ENCODE peak calls at places on chromosomes 11 and 22, in six cellular contexts. One of them, this sample, is unnamed.

GRCh38 chr11:32002311-32002710 is 88.6 kb upstream of the RCN1 start:
- DNase-seq in hippocampal formation: no peak
- DNase-seq in NCI-H146: no peak
- DNase-seq in Calu3: no peak
- DNase-seq in stimulated activated CD4-positive, alpha-beta T cell treated with anti-CD3 and anti-CD28 coated beads, Interleukin-1b, Interleukin-23, amount 100 ng/mL, for 4 hours: no peak
- DNase-seq in left colon: no peak
- DNase-seq in this sample: no peak

GRCh38 chr11:2990617-2991476 is 1.3 kb downstream of the NAP1L4 start:
- DNase-seq in hippocampal formation: no peak
- DNase-seq in NCI-H146: peak
- DNase-seq in Calu3: peak
- DNase-seq in stimulated activated CD4-positive, alpha-beta T cell treated with anti-CD3 and anti-CD28 coated beads, Interleukin-1b, Interleukin-23, amount 100 ng/mL, for 4 hours: peak
- DNase-seq in left colon: peak
- DNase-seq in this sample: no peak

GRCh38 chr22:42074153-42074750 is at the start of gene PHETA2:
- DNase-seq in hippocampal formation: no peak
- DNase-seq in NCI-H146: peak
- DNase-seq in Calu3: peak
- DNase-seq in stimulated activated CD4-positive, alpha-beta T cell treated with anti-CD3 and anti-CD28 coated beads, Interleukin-1b, Interleukin-23, amount 100 ng/mL, for 4 hours: peak
- DNase-seq in left colon: peak
- DNase-seq in this sample: no peak

GRCh38 chr11:6320411-6321207 is at the start of gene CAVIN3:
- DNase-seq in hippocampal formation: no peak
- DNase-seq in NCI-H146: no peak
- DNase-seq in Calu3: peak
- DNase-seq in stimulated activated CD4-positive, alpha-beta T cell treated with anti-CD3 and anti-CD28 coated beads, Interleukin-1b, Interleukin-23, amount 100 ng/mL, for 4 hours: no peak
- DNase-seq in left colon: peak
- DNase-seq in this sample: no peak

GRCh38 chr11:13405220-13405619 is 57.8 kb downstream of the BTBD10 start:
- DNase-seq in hippocampal formation: no peak
- DNase-seq in NCI-H146: no peak
- DNase-seq in Calu3: no peak
- DNase-seq in stimulated activated CD4-positive, alpha-beta T cell treated with anti-CD3 and anti-CD28 coated beads, Interleukin-1b, Interleukin-23, amount 100 ng/mL, for 4 hours: no peak
- DNase-seq in left colon: peak
- DNase-seq in this sample: no peak

GRCh38 chr11:17643506-17644405 is 75.6 kb upstream of the MYOD1 start:
- DNase-seq in hippocampal formation: no peak
- DNase-seq in NCI-H146: no peak
- DNase-seq in Calu3: no peak
- DNase-seq in stimulated activated CD4-positive, alpha-beta T cell treated with anti-CD3 and anti-CD28 coated beads, Interleukin-1b, Interleukin-23, amount 100 ng/mL, for 4 hours: no peak
- DNase-seq in left colon: no peak
- DNase-seq in this sample: no peak

GRCh38 chr11:10674991-10675440 is 18.5 kb downstream of the IRAG1 start:
- DNase-seq in hippocampal formation: peak
- DNase-seq in NCI-H146: no peak
- DNase-seq in Calu3: no peak
- DNase-seq in stimulated activated CD4-positive, alpha-beta T cell treated with anti-CD3 and anti-CD28 coated beads, Interleukin-1b, Interleukin-23, amount 100 ng/mL, for 4 hours: no peak
- DNase-seq in left colon: no peak
- DNase-seq in this sample: no peak

GRCh38 chr11:34075178-34075820 is 23.8 kb downstream of the CAPRIN1 start:
- DNase-seq in hippocampal formation: no peak
- DNase-seq in NCI-H146: no peak
- DNase-seq in Calu3: peak
- DNase-seq in stimulated activated CD4-positive, alpha-beta T cell treated with anti-CD3 and anti-CD28 coated beads, Interleukin-1b, Interleukin-23, amount 100 ng/mL, for 4 hours: no peak
- DNase-seq in left colon: no peak
- DNase-seq in this sample: no peak

GRCh38 chr11:1772270-1773130 is 8.8 kb upstream of the CTSD start:
- DNase-seq in hippocampal formation: no peak
- DNase-seq in NCI-H146: no peak
- DNase-seq in Calu3: peak
- DNase-seq in stimulated activated CD4-positive, alpha-beta T cell treated with anti-CD3 and anti-CD28 coated beads, Interleukin-1b, Interleukin-23, amount 100 ng/mL, for 4 hours: peak
- DNase-seq in left colon: peak
- DNase-seq in this sample: no peak